ENCODE peak calls at places on chromosomes 12 and 14, in eight cellular contexts. A is CD8-positive, alpha-beta T cell; P is heart right ventricle; W is AG04449; M is A549; G is tibial artery; N is fibroblast of lung; B is cardiac fibroblast. Z is an unnamed sample.

GRCh38 chr14:54682578-54682977 is 115.7 kb downstream of the SAMD4A start:
- DNase-seq in A (no peak), P (no peak), W (no peak), M (no peak), G (no peak), N (no peak), B (peak), Z (no peak)

GRCh38 chr12:14846042-14846587 is 2.8 kb upstream of the ART4 start:
- DNase-seq in A (no peak), P (no peak), W (no peak), M (no peak), G (no peak), N (peak), B (peak), Z (no peak)

GRCh38 chr14:76904740-76905569 is 78.7 kb downstream of the LRRC74A start:
- DNase-seq in A (peak), P (no peak), W (peak), M (peak), G (peak), N (peak), B (peak), Z (peak)

GRCh38 chr14:105505101-105505500 is 14.1 kb downstream of the TEDC1 start:
- DNase-seq in A (no peak), P (no peak), W (no peak), M (no peak), G (peak), N (no peak), B (no peak), Z (no peak)

GRCh38 chr12:41205070-41205715 is 17.1 kb downstream of the PDZRN4 start:
- DNase-seq in A (no peak), P (no peak), W (no peak), M (no peak), G (no peak), N (no peak), B (no peak), Z (no peak)

GRCh38 chr14:58963873-58964597 is 224.4 kb upstream of the DAAM1 start:
- DNase-seq in A (no peak), P (no peak), W (no peak), M (no peak), G (no peak), N (no peak), B (no peak), Z (no peak)

GRCh38 chr12:60265741-60266140 is 669.9 kb downstream of the SLC16A7 start:
- DNase-seq in A (no peak), P (no peak), W (no peak), M (peak), G (no peak), N (no peak), B (no peak), Z (no peak)

GRCh38 chr12:9364224-9365176 is 156.3 kb upstream of the PZP start:
- DNase-seq in A (no peak), P (no peak), W (peak), M (no peak), G (no peak), N (peak), B (peak), Z (peak)

GRCh38 chr12:82740129-82741000 is 53.7 kb downstream of the TMTC2 start:
- DNase-seq in A (no peak), P (no peak), W (no peak), M (peak), G (no peak), N (peak), B (peak), Z (no peak)

GRCh38 chr14:30283822-30284446 is 275.0 kb upstream of the G2E3 start:
- DNase-seq in A (no peak), P (no peak), W (no peak), M (peak), G (no peak), N (peak), B (peak), Z (peak)

GRCh38 chr12:16095531-16096110 is 181.9 kb downstream of the SLC15A5 start:
- DNase-seq in A (no peak), P (no peak), W (no peak), M (no peak), G (no peak), N (no peak), B (peak), Z (no peak)

DNA sequence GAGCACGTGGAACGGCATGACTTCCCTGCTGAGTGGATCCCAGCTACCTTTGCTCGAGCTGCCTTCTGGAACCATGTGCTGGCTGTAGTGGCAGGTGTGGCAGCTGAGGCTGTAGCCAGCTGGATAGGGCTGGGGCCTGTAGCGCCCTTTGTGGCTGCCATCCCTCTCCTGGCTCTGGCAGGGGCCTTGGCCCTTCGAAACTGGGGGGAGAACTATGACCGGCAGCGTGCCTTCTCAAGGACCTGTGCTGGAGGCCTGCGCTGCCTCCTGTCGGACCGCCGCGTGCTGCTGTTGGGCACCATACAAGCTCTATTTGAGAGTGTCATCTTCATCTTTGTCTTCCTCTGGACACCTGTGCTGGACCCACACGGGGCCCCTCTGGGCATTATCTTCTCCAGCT is 14.8 kb upstream of the ESPL1 start:
- DNase-seq in A (no peak), P (no peak), W (no peak), M (no peak), G (no peak), N (no peak), B (no peak), Z (no peak)
- H3K4me3 ChIP-seq in A (peak), P (peak), W (peak), M (peak), G (no peak), N (peak), B (peak), Z (no peak)

GRCh38 chr12:51520576-51521325 is 70.3 kb upstream of the SCN8A start:
- DNase-seq in A (no peak), P (no peak), W (no peak), M (no peak), G (no peak), N (no peak), B (no peak), Z (no peak)

GRCh38 chr12:51519755-51520154 is 71.3 kb upstream of the SCN8A start:
- DNase-seq in A (no peak), P (no peak), W (no peak), M (no peak), G (no peak), N (no peak), B (no peak), Z (peak)

GRCh38 chr12:51522696-51523095 is 68.3 kb upstream of the SCN8A start:
- DNase-seq in A (no peak), P (no peak), W (no peak), M (no peak), G (no peak), N (no peak), B (no peak), Z (no peak)

GRCh38 chr12:51524386-51524901 is 66.6 kb upstream of the SCN8A start:
- DNase-seq in A (no peak), P (no peak), W (no peak), M (no peak), G (no peak), N (peak), B (no peak), Z (no peak)

GRCh38 chr12:51521554-51522276 is 69.3 kb upstream of the SCN8A start:
- DNase-seq in A (no peak), P (no peak), W (no peak), M (no peak), G (no peak), N (peak), B (no peak), Z (no peak)
- TF ChIP-seq CTCF in A (no peak), P (no peak), W (peak), M (peak), G (no peak), N (no peak), B (peak), Z (no peak)

GRCh38 chr12:49946086-49946485 is 4.5 kb upstream of the AQP2 start:
- DNase-seq in A (no peak), P (no peak), W (no peak), M (no peak), G (no peak), N (no peak), B (no peak), Z (no peak)

GRCh38 chr12:49944046-49944445 is 6.5 kb upstream of the AQP2 start:
- DNase-seq in A (no peak), P (no peak), W (no peak), M (no peak), G (no peak), N (no peak), B (no peak), Z (no peak)

GRCh38 chr12:49944718-49945117 is 5.8 kb upstream of the AQP2 start:
- DNase-seq in A (no peak), P (no peak), W (no peak), M (no peak), G (no peak), N (no peak), B (no peak), Z (no peak)

GRCh38 chr12:49946497-49946896 is 4.0 kb upstream of the AQP2 start:
- DNase-seq in A (no peak), P (no peak), W (no peak), M (no peak), G (no peak), N (no peak), B (no peak), Z (no peak)

DNA sequence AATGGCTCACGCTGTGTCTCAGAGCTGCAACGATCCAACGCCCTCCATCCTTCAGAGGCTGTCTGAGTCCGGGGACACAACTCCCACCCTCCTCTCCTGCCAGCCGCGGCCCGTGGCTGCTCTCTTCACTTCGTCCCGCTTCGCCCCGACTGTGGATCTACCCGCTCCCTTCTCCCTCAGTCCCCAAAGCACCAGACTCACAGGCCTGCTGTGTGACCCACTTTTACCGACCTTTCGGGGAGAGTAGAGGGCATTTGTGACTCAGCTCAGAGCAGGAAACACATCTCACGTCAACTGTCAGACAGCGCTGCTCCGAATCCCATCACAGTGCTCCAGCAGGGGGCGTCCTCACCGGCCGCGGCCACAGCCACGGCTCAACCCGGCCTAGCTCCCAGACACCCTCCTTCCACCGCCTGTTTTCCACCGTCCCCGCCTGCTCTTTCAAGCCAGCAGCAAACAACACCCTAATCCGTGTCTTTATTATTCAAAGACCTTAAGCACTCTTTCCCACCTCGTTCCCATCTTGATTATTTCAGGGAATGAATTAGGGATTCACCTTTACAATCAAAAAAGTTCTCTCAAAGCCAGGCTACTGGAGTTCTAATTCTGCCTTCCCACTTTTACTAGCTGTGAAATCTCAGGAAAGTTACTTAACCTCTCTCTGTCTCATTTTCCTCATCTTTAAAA is 5.0 kb upstream of the AQP2 start:
- DNase-seq in A (peak), P (peak), W (peak), M (peak), G (peak), N (peak), B (peak), Z (peak)
- H3K4me3 ChIP-seq in A (no peak), P (peak), W (peak), M (no peak), G (no peak), N (no peak), B (peak), Z (no peak)

DNA sequence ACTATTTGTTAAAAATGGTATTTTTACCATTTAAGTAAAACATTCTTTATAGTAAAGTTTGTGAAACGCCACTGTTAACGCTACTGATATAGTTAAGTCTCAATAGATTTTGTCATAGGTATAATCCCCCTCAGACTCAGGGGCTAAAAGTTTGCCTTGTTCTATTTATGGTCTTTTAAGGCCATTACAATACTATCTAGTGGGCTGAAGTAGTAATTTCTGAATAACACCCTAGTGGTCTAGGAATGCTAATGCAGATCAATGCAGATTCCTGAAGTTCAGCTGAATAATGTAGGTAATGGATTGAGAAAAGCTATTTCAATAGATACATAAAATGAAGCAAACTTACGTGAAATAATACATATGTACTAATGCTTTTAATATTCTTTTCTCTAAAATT is 989.3 kb upstream of the NOVA1 start:
- DNase-seq in A (no peak), P (no peak), W (no peak), M (no peak), G (no peak), N (no peak), B (no peak), Z (no peak)
- TF ChIP-seq CTCF in A (no peak), P (no peak), W (no peak), M (no peak), G (no peak), N (no peak), B (no peak), Z (no peak)

DNA sequence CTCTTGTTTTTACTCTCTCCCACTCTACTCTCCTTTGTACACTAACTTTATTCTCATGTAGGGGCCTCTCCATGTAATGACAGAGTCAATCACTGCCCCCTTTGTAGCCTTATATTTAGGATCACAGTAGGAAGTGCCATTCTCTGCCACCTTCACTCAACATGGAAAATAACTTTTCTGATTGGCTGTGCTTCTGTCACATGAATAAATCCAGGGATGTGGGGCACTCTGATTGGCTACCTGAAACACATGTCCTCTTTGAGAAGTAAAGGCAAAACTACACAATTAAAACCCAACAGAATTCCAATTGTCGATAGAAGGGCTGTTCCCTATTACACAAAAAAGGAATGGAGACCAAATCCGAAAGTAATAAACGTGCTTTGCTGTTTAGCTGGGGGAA is at the start of gene RNASE9:
- DNase-seq in A (no peak), P (no peak), W (no peak), M (peak), G (no peak), N (no peak), B (no peak), Z (no peak)
- H3K4me3 ChIP-seq in A (no peak), P (no peak), W (no peak), M (no peak), G (no peak), N (no peak), B (no peak), Z (no peak)

DNA sequence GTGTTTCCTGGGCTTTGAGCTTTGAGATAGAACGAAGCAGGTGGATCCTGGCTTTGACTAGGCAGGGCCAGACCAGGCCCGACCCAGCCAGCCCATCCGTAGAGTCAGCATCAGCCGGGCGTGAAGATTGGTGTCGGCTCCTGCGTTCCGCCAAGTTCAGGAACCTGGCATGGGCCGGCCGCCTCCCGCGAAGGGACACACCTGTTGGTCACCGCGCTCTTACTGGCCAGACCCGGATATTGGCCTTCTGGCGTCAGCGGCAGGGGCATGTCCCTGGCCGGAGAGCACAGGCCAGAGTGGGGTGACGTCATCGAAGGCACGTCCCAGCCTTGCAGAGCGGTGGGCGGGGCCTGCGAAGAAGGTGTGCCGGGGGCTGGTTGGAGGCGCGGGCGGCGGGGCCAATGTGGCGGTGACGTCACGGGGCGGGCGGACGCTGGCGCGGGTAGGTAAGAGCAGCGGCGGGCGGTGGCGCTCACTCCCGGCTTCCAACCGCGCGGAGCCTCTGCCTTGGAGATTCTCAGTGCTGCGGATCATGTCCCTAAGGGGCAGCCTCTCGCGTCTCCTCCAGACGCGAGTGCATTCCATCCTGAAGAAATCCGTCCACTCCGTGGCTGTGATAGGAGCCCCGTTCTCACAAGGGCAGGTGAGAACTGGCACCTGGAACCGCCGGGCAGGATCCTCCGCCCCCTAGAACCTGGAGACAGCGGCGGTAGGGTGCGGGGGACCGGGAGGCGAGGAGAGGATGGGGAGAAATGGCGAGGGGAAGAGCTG is at the start of gene ARG2:
- DNase-seq in A (peak), P (peak), W (no peak), M (peak), G (peak), N (peak), B (peak), Z (peak)
- TF ChIP-seq CTCF in A (no peak), P (no peak), W (peak), M (no peak), G (no peak), N (no peak), B (no peak), Z (no peak)

GRCh38 chr12:88108021-88108420 is 33.9 kb downstream of the CEP290 start:
- DNase-seq in A (no peak), P (no peak), W (no peak), M (no peak), G (no peak), N (peak), B (peak), Z (no peak)

GRCh38 chr12:88113871-88114270 is 28.0 kb downstream of the CEP290 start:
- DNase-seq in A (no peak), P (no peak), W (no peak), M (no peak), G (no peak), N (peak), B (no peak), Z (no peak)

DNA sequence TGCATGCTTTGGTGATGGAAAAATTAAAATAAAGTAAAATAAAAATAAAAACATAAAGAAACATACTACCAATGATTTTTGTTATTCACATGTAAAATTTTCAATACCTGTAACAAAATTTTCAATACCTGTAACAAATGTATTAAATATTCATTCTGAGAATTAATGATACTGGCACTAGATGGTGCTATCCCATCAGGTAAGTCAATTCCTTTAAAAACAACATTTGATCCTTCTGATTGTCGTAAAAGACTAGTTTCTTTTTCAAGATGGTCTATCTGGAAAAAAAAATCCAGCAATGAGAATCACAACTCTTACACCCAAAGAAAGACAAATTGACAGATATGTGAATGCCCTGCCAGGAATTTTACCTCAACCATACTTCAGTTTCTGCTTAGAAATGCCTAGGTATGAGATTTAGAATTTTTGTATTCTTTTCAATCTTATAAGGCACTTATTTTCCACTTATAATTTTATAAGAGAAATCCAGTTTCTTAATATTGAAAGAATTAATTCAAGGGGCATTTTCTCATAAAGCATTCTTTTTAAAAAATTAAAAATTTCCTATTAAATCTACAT is 30.7 kb downstream of the CEP290 start:
- DNase-seq in A (no peak), P (no peak), W (no peak), M (peak), G (no peak), N (peak), B (peak), Z (peak)
- H3K4me3 ChIP-seq in A (no peak), P (peak), W (no peak), M (no peak), G (no peak), N (no peak), B (no peak), Z (no peak)

GRCh38 chr12:57111046-57111698 is at the start of gene STAT6:
- DNase-seq in A (peak), P (peak), W (no peak), M (peak), G (peak), N (peak), B (peak), Z (peak)

GRCh38 chr12:57109207-57110160 is 1.7 kb downstream of the STAT6 start:
- DNase-seq in A (no peak), P (no peak), W (no peak), M (no peak), G (no peak), N (no peak), B (no peak), Z (no peak)

GRCh38 chr12:57116580-57117281 is 5.6 kb upstream of the STAT6 start:
- DNase-seq in A (no peak), P (no peak), W (no peak), M (no peak), G (no peak), N (no peak), B (no peak), Z (no peak)

GRCh38 chr12:57110189-57111045 is 745 bp downstream of the STAT6 start:
- DNase-seq in A (peak), P (peak), W (no peak), M (peak), G (peak), N (no peak), B (peak), Z (peak)

GRCh38 chr12:57112492-57113294 is 1.5 kb upstream of the STAT6 start:
- DNase-seq in A (no peak), P (no peak), W (no peak), M (no peak), G (no peak), N (no peak), B (no peak), Z (no peak)
- TF ChIP-seq CTCF in A (peak), P (peak), W (no peak), M (peak), G (peak), N (peak), B (no peak), Z (peak)

GRCh38 chr14:94077823-94078222 is 3.2 kb downstream of the DDX24 start:
- DNase-seq in A (no peak), P (no peak), W (no peak), M (no peak), G (no peak), N (no peak), B (no peak), Z (no peak)

GRCh38 chr14:94074534-94074933 is 6.5 kb downstream of the DDX24 start:
- DNase-seq in A (no peak), P (no peak), W (no peak), M (no peak), G (no peak), N (no peak), B (no peak), Z (no peak)

GRCh38 chr14:94075008-94075407 is 6.0 kb downstream of the DDX24 start:
- DNase-seq in A (no peak), P (no peak), W (no peak), M (no peak), G (no peak), N (no peak), B (no peak), Z (no peak)

GRCh38 chr14:94079891-94080605 is 954 bp downstream of the DDX24 start:
- DNase-seq in A (no peak), P (no peak), W (no peak), M (no peak), G (no peak), N (peak), B (peak), Z (peak)

GRCh38 chr14:94077111-94077821 is 3.7 kb downstream of the DDX24 start:
- DNase-seq in A (no peak), P (no peak), W (no peak), M (no peak), G (no peak), N (no peak), B (no peak), Z (no peak)
- H3K4me3 ChIP-seq in A (peak), P (peak), W (no peak), M (no peak), G (peak), N (peak), B (no peak), Z (no peak)

GRCh38 chr12:107079172-107080011 is 14.0 kb downstream of the CRY1 start:
- DNase-seq in A (no peak), P (no peak), W (no peak), M (peak), G (no peak), N (peak), B (peak), Z (peak)
- TF ChIP-seq CTCF in A (peak), P (peak), W (peak), M (peak), G (peak), N (peak), B (peak), Z (peak)